ENCODE peak calls at places on chromosomes 11 and 22, in four cellular contexts. V, M, K and T are unnamed samples.

GRCh38 chr11:105588001-105588400 is 21.9 kb upstream of the GRIA4 start:
- DNase-seq in M (no peak), K (no peak), V (no peak), T (no peak)

GRCh38 chr11:121589946-121590537 is 137.3 kb upstream of the SORL1-AS1 start:
- DNase-seq in V (no peak), M (peak), K (no peak), T (no peak)

GRCh38 chr22:50306753-50307749 is at the start of gene PLXNB2:
- DNase-seq in M (no peak), K (peak), V (peak), T (peak)

GRCh38 chr11:3049430-3050243 is 7.6 kb downstream of the CARS1 start:
- DNase-seq in M (peak), K (no peak), V (no peak), T (no peak)

GRCh38 chr11:114318361-114318760 is 22.2 kb downstream of the NNMT start:
- DNase-seq in V (no peak), K (no peak), M (no peak), T (no peak)

GRCh38 chr11:26042113-26042512 is 289.8 kb upstream of the ANO3 start:
- DNase-seq in V (no peak), M (no peak), K (no peak), T (no peak)

GRCh38 chr11:763073-763463 is 14.2 kb downstream of the GATD1 start:
- DNase-seq in V (peak), K (no peak), M (no peak), T (no peak)

GRCh38 chr11:103609117-103610066 is 427.0 kb upstream of the DDI1 start:
- DNase-seq in M (no peak), K (no peak), V (no peak), T (peak)

GRCh38 chr11:110311783-110312578 is 15.6 kb upstream of the RDX start:
- DNase-seq in K (no peak), V (peak), M (no peak), T (no peak)

GRCh38 chr22:11626422-11626773 is 3901.6 kb upstream of the OR11H1 start:
- DNase-seq in M (no peak), V (no peak), K (no peak), T (no peak)

GRCh38 chr11:12717851-12718291 is 43.6 kb downstream of the TEAD1 start:
- DNase-seq in V (no peak), M (peak), K (no peak), T (no peak)

GRCh38 chr22:24134090-24134846 is 47.0 kb upstream of the SUSD2 start:
- DNase-seq in K (no peak), M (no peak), V (no peak), T (no peak)
- TF ChIP-seq SP1 in K (no peak), M (no peak), V (no peak), T (no peak)

DNA sequence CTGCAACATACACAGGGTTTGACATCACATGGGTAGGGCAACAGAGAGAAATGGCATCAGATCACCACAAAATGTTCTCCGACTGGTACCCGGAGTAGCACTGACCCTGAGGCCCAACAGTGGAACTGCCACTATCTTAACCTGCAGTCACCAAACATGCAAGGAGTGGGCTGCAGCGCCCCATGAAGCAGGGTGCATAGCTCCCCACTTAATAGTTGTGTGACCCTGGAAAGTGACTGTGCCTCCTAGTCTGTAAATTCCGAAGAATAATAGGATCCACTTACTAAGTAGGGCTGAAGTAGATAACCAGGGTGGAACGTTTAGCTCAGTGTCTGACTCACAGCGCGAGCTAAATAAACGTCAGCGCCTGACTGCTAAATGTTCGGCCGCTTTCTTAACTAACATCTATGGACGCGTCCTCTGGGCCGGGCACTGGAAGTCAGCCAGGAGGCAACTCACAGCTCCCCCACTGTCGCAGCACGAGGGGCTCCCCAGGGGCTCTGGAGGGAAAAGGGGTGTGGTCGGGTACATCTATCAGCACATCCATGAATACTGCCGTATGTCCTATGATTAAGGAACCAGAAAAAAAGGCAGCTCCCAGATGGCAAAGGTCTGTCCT is 777 bp downstream of the LTO1 start:
- DNase-seq in K (no peak), V (peak), M (no peak), T (no peak)
- TF ChIP-seq FOXM1 in K (no peak), V (no peak), M (no peak), T (no peak)

GRCh38 chr11:117833401-117833891 is 8.9 kb upstream of the FXYD2 start:
- DNase-seq in M (no peak), K (no peak), V (no peak), T (no peak)
- TF ChIP-seq SP1 in M (no peak), K (no peak), V (no peak), T (no peak)

GRCh38 chr22:46737976-46738641 is at the start of gene CERK:
- DNase-seq in K (peak), M (no peak), V (peak), T (peak)
- TF ChIP-seq FOXM1 in K (no peak), M (no peak), V (no peak), T (no peak)